ENCODE peak calls at places on chromosomes 4 and X, in seven cellular contexts. G, T, X, A, P, F and O are unnamed samples.
A peak's percentile ranks its signal among the peaks of the same experiment; 100 is the strongest.

GRCh38 chrX:133007458-133007857 is 49.0 kb upstream of the HS6ST2 start:
- DNase-seq in G (no peak), T (no peak), X (no peak), A (no peak), P (no peak), F (no peak), O (no peak)

GRCh38 chr4:154018659-154019058 is 229.8 kb upstream of the SFRP2 start:
- DNase-seq in G (no peak), T (peak; percentile 27), X (no peak), A (no peak), P (no peak), F (no peak), O (no peak)

GRCh38 chr4:110278127-110278526 is 79.7 kb upstream of the ELOVL6 start:
- DNase-seq in G (no peak), T (no peak), X (no peak), A (no peak), P (no peak), F (no peak), O (no peak)

GRCh38 chr4:158783775-158784174 is 14.9 kb downstream of the FNIP2 start:
- DNase-seq in G (no peak), T (no peak), X (no peak), A (no peak), P (no peak), F (peak; percentile 27), O (peak; percentile 34)

GRCh38 chrX:53323196-53323595 is 41.8 kb upstream of the IQSEC2 start:
- DNase-seq in G (no peak), T (no peak), X (no peak), A (no peak), P (no peak), F (no peak), O (no peak)

GRCh38 chrX:1657367-1658082 is 42.7 kb downstream of the ASMT start:
- DNase-seq in G (no peak), T (no peak), X (no peak), A (no peak), P (peak; percentile 20), F (no peak), O (peak; percentile 45)

GRCh38 chr4:110637408-110638131 is 14.7 kb upstream of the PITX2 start:
- DNase-seq in G (no peak), T (no peak), X (no peak), A (no peak), P (no peak), F (no peak), O (no peak)

GRCh38 chrX:108584617-108585211 is 145.1 kb downstream of the COL4A5 start:
- DNase-seq in G (no peak), T (peak; percentile 10), X (no peak), A (no peak), P (peak; percentile 45), F (no peak), O (no peak)